ENCODE peak calls at places on chromosome 18, in ten cellular contexts. T is WERI-Rb-1; L is Peyer's patch; B is psoas muscle; O is upper lobe of right lung; V is fibroblast of lung; F is left lung; P is thoracic aorta; Z is lower lobe of right lung; N is CD8-positive, alpha-beta memory T cell. M is an unnamed sample.

GRCh38 chr18:49561127-49561376 is 805 bp upstream of the LIPG start:
- DNase-seq in V (peak), P (no peak), B (no peak), N (no peak), T (no peak), F (no peak), O (no peak), Z (no peak), L (no peak), M (no peak)

GRCh38 chr18:217532-218334 is 50.1 kb downstream of the THOC1 start:
- DNase-seq in V (no peak), Z (no peak), P (no peak), O (no peak), B (no peak), N (no peak), L (no peak), F (no peak), T (no peak), M (no peak)

GRCh38 chr18:40413160-40413559 is 1541.9 kb upstream of the PIK3C3 start:
- DNase-seq in F (no peak), Z (no peak), T (peak), B (no peak), O (no peak), L (no peak), V (no peak), N (no peak), P (no peak), M (no peak)

GRCh38 chr18:41323044-41323443 is 632.0 kb upstream of the PIK3C3 start:
- DNase-seq in O (no peak), Z (no peak), L (no peak), V (peak), P (no peak), F (no peak), T (no peak), B (no peak), N (no peak), M (no peak)

GRCh38 chr18:37266290-37266689 is 299.3 kb downstream of the CELF4 start:
- DNase-seq in Z (no peak), B (no peak), F (peak), V (no peak), T (peak), P (no peak), O (no peak), N (no peak), L (no peak), M (no peak)

GRCh38 chr18:21000667-21001066 is 110.9 kb downstream of the ROCK1 start:
- DNase-seq in O (no peak), V (peak), F (no peak), B (no peak), Z (no peak), P (no peak), T (no peak), L (no peak), N (no peak), M (no peak)

GRCh38 chr18:57353940-57354461 is 1.6 kb downstream of the ST8SIA3 start:
- DNase-seq in F (peak), V (peak), B (peak), L (no peak), T (peak), N (no peak), O (no peak), Z (no peak), P (no peak), M (peak)

GRCh38 chr18:6891788-6892187 is 162.3 kb downstream of the ARHGAP28 start:
- DNase-seq in T (no peak), O (no peak), B (no peak), V (no peak), P (no peak), L (no peak), Z (no peak), N (no peak), F (no peak), M (no peak)

GRCh38 chr18:63477972-63478371 is 1.2 kb downstream of the SERPINB5 start:
- DNase-seq in P (no peak), O (no peak), B (no peak), V (no peak), F (no peak), N (no peak), Z (no peak), T (no peak), L (no peak), M (no peak)

GRCh38 chr18:44937985-44938384 is 257.3 kb downstream of the SETBP1 start:
- DNase-seq in L (no peak), V (no peak), Z (no peak), B (no peak), F (no peak), T (peak), O (no peak), N (no peak), P (no peak), M (no peak)

GRCh38 chr18:62857278-62857976 is 142.1 kb downstream of the PHLPP1 start:
- DNase-seq in B (no peak), O (no peak), Z (no peak), V (no peak), F (no peak), T (no peak), P (no peak), L (no peak), N (no peak), M (no peak)

GRCh38 chr18:79961527-79962291 is 2.7 kb upstream of the HSBP1L1 start:
- DNase-seq in N (no peak), V (peak), T (no peak), P (no peak), O (peak), Z (peak), L (no peak), F (peak), B (no peak), M (no peak)

GRCh38 chr18:72991379-72991778 is 123.6 kb upstream of the NETO1 start:
- DNase-seq in P (no peak), Z (no peak), O (no peak), F (no peak), N (no peak), L (no peak), V (no peak), T (no peak), B (no peak), M (no peak)

GRCh38 chr18:3877678-3878077 is 427.7 kb downstream of the TGIF1 start:
- DNase-seq in P (no peak), L (no peak), N (no peak), F (no peak), T (no peak), B (no peak), V (no peak), O (no peak), Z (no peak), M (no peak)

GRCh38 chr18:36130883-36131653 is 1.4 kb downstream of the ELP2 start:
- DNase-seq in P (no peak), B (no peak), Z (no peak), O (no peak), N (no peak), F (peak), T (no peak), L (no peak), V (no peak), M (peak)

GRCh38 chr18:36131692-36132483 is 2.2 kb downstream of the ELP2 start:
- DNase-seq in O (no peak), F (no peak), T (no peak), P (no peak), N (no peak), B (no peak), V (no peak), Z (no peak), L (no peak), M (no peak)

GRCh38 chr18:36130039-36130831 is 536 bp downstream of the ELP2 start:
- DNase-seq in T (no peak), V (no peak), O (no peak), L (no peak), Z (no peak), N (no peak), B (no peak), P (no peak), F (no peak), M (no peak)

GRCh38 chr18:36135264-36135663 is 5.6 kb downstream of the ELP2 start:
- DNase-seq in O (no peak), Z (no peak), V (no peak), L (no peak), P (no peak), F (no peak), T (no peak), B (no peak), N (no peak), M (no peak)

DNA sequence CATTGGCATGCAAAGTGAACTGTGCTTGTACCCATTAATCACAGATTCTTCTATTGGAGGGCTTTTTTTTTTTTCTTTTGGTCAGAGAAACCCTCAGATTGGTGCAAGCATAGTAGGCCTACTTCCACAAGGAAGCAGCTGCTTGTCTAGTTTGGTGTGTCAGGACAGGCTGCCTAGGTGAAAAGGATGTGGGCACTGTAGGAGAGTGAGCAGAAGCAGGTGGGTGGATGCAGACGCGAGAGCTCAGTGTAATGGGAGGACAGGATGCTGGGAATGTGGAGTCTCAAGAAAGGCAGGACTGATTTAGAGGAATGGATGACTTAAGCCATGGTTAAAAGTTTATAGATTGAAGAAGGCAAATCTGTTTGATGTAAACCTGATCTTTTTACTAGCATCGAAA is 3.1 kb downstream of the ELP2 start:
- DNase-seq in N (no peak), L (no peak), T (no peak), V (no peak), B (no peak), P (no peak), O (no peak), Z (no peak), F (no peak), M (no peak)
- H3K4me3 ChIP-seq in N (no peak), L (no peak), T (no peak), V (no peak), B (no peak), P (no peak), O (no peak), Z (no peak), F (no peak), M (no peak)

DNA sequence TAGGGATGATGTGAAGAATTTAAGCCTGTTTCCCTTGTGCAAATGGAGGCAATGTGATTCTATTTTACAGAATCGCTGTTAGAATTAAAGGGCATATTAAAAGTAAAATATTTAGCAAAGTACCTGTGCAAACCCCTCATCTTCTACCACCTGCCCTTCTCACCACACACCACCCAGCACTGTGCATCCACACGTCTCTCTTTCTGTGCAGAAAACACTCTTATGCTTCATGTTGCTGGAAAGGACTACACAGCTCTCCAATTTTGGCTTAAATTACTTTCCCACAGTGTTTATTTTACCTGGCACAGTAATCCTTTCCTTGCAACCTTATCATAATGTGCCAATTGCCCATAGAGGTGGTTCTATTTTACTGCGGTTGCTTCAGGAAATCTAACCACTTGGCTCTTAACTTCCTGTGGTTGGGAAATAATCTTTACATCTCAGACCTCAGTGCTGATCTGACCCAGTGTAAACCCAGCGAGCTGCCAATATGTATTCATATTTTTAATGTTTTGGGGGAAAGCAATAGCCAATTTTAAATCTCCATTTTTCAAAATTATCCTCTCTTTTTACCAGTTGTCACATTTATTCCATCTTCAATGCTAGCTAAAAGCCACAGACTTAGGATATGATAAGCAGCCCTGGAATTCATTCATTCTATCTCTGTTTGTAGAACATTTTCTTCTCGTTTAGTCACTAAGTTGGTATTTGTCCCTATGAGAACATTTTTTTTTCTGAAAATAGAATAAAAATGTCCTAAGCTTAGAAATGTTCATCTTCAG is 250.9 kb downstream of the DSEL start:
- DNase-seq in L (no peak), V (peak), B (no peak), N (no peak), Z (no peak), P (no peak), O (no peak), T (no peak), F (no peak), M (no peak)
- H3K27ac ChIP-seq in L (no peak), V (peak), B (no peak), N (no peak), Z (no peak), P (peak), O (peak), T (no peak), F (no peak), M (no peak)

GRCh38 chr18:43574974-43575373 is 297.7 kb upstream of the SYT4 start:
- DNase-seq in V (no peak), N (no peak), P (no peak), L (no peak), B (no peak), F (no peak), T (no peak), Z (no peak), O (no peak), M (no peak)
- H3K4me3 ChIP-seq in V (no peak), N (no peak), P (no peak), L (no peak), B (no peak), F (no peak), T (no peak), Z (no peak), O (no peak), M (no peak)

DNA sequence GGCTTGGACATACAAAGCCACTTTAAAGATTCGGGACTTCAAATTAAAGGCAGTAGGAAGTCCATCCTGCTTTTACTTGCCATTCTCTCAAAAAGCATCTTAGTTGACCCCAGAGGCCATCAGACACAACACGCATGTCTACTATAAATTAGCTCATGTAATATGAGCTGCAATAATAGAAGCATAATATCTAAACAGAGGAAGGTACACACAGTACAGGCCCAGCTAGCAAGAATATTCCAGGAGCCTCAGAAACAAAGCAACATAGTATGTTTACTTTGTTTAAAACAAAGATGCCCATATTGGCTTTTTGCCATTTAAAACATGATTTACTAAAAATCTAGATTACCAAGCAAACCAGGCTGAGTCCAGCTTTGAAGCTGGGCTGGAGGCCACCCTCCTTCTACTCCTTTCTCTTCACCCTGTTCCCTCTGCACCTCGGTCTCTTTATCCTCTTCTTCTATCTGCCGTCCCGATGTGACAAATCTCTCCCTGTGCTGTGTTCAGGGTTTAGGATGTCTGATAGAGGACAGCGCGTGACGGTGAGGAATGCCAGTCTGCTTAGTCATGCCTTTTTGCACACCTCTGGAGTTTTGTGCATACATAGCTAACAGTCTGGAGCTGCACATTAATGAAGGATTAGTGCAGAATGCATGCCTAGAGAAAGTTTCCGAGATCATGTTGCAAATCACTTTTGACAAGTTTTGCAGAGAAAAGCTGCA is 28.2 kb downstream of the DTNA start:
- DNase-seq in T (no peak), O (no peak), Z (no peak), L (no peak), P (no peak), V (peak), B (no peak), F (no peak), N (no peak), M (no peak)
- H3K27ac ChIP-seq in T (no peak), O (no peak), Z (no peak), L (no peak), P (no peak), V (no peak), B (peak), F (no peak), N (no peak), M (no peak)

GRCh38 chr18:10950080-10950875 is 199.1 kb downstream of the PIEZO2 start:
- DNase-seq in F (no peak), P (no peak), L (no peak), N (no peak), O (no peak), Z (no peak), T (no peak), V (no peak), B (no peak), M (no peak)
- H3K4me3 ChIP-seq in F (no peak), P (no peak), L (no peak), N (no peak), O (no peak), Z (no peak), T (no peak), V (no peak), B (no peak), M (no peak)

GRCh38 chr18:28175047-28175929 is 1.6 kb downstream of the CDH2 start:
- DNase-seq in O (no peak), T (peak), Z (no peak), N (no peak), B (no peak), V (peak), L (no peak), P (no peak), F (peak), M (peak)
- H3K27ac ChIP-seq in O (no peak), T (peak), Z (no peak), N (no peak), B (no peak), V (no peak), L (no peak), P (peak), F (no peak), M (peak)

DNA sequence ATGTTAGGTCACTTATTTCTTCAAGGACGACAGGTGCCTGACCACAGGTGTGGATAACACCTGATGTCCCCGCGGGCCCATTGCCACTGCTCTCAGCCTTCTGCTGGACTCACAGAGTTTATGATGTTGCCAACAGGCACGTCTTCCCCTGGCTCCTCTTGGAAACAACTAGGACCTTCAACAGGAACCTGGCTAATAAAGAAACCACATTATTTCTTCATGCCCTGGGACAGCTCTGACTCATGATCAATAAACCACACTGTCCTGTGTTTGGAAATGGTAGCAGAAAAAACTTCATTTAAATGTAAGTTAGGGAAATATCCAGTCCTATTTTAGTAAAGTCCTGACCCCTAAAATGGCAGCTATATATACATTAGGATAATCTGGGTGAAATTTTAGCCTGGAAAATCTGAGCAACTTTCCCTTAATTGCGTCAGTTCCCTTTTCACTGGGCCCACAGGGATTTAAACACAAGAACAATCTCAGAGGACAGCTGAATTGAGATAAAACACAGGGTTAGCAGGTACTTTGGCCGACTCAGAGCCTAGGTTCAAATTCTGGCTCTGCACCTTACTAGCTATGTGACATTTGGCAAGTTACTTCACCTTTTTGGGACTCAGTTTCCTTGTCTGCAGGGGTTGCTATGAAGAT is 159.0 kb downstream of the VAPA start:
- DNase-seq in P (no peak), Z (no peak), L (no peak), B (no peak), T (no peak), V (peak), N (no peak), O (no peak), F (no peak), M (no peak)
- H3K4me3 ChIP-seq in P (no peak), Z (no peak), L (no peak), B (no peak), T (no peak), V (no peak), N (no peak), O (no peak), F (no peak), M (no peak)

M was measured in kidney.